ENCODE peak calls at places on chromosomes 13 and 19, in nine cellular contexts. Q is cardiac fibroblast; J is activated CD8-positive, alpha-beta memory T cell treated with anti-CD3 and anti-CD28 coated beads, Interleukin-2, amount 10 ng/mL, durations not matched to agents 7 days and 5 days; H is SHP77 treated with DMSO at 0.1 percent for 48 hours; F is NCI-H524; U is upper lobe of left lung; E is AG09319; P is activated T-cell treated with anti-CD3 and anti-CD28 coated beads for 1 hour; M is thoracic aorta. R is an unnamed sample.

GRCh38 chr13:32783067-32783466 is 196.8 kb downstream of the PDS5B start:
- DNase-seq in F (no peak), Q (peak), E (no peak), P (no peak), U (no peak), M (no peak), J (peak), H (no peak), R (peak)

GRCh38 chr13:41552031-41552430 is 94.7 kb downstream of the RGCC start:
- DNase-seq in E (no peak), P (no peak), J (no peak), M (no peak), Q (no peak), H (no peak), U (no peak), F (peak), R (no peak)

GRCh38 chr13:49836516-49836915 is 44.0 kb upstream of the KPNA3 start:
- DNase-seq in H (no peak), P (no peak), F (no peak), Q (no peak), M (no peak), J (no peak), U (no peak), E (no peak), R (no peak)

GRCh38 chr13:23506071-23506820 is 64.0 kb upstream of the TNFRSF19 start:
- DNase-seq in U (no peak), J (no peak), M (no peak), Q (peak), P (no peak), F (no peak), E (no peak), H (no peak), R (peak)

GRCh38 chr19:30566681-30567420 is 194.7 kb downstream of the ZNF536 start:
- DNase-seq in U (no peak), M (no peak), E (no peak), F (no peak), Q (no peak), J (no peak), H (no peak), P (no peak), R (no peak)

GRCh38 chr19:39813264-39813998 is 20.5 kb downstream of the DYRK1B start:
- DNase-seq in H (no peak), P (no peak), J (no peak), Q (no peak), E (no peak), U (no peak), M (no peak), F (no peak), R (no peak)

GRCh38 chr13:50527612-50528509 is 315.6 kb downstream of the DLEU7 start:
- DNase-seq in M (no peak), E (no peak), F (no peak), Q (no peak), J (no peak), U (peak), H (no peak), P (no peak), R (no peak)

GRCh38 chr13:64078480-64078936 is 2662.9 kb upstream of the PCDH20 start:
- DNase-seq in E (no peak), M (no peak), F (no peak), H (peak), U (no peak), Q (no peak), J (no peak), P (no peak), R (no peak)

GRCh38 chr13:60164490-60164889 is 762 bp upstream of the DIAPH3 start:
- DNase-seq in P (no peak), Q (peak), F (no peak), H (no peak), M (no peak), J (no peak), U (no peak), E (no peak), R (no peak)

GRCh38 chr13:33446821-33447481 is 161.4 kb upstream of the STARD13 start:
- DNase-seq in M (no peak), U (peak), P (no peak), H (no peak), J (no peak), Q (no peak), E (peak), F (no peak), R (peak)

GRCh38 chr13:78100481-78100880 is 181.8 kb upstream of the EDNRB start:
- DNase-seq in P (no peak), M (no peak), U (no peak), J (no peak), E (no peak), F (no peak), Q (peak), H (no peak), R (no peak)

GRCh38 chr19:46489445-46490272 is 6.0 kb downstream of the PNMA8B start:
- DNase-seq in Q (peak), H (no peak), M (peak), J (no peak), P (no peak), E (no peak), U (no peak), F (peak), R (peak)

GRCh38 chr19:49832556-49832955 is 14.5 kb downstream of the MED25 start:
- DNase-seq in M (no peak), P (no peak), E (no peak), F (no peak), H (no peak), U (no peak), J (no peak), Q (no peak), R (no peak)

GRCh38 chr19:1555802-1556638 is 12.1 kb downstream of the MEX3D start:
- DNase-seq in Q (no peak), U (no peak), F (no peak), H (no peak), M (no peak), E (no peak), J (no peak), P (no peak), R (no peak)

GRCh38 chr13:105273665-105274222 is 1261.7 kb downstream of the EFNB2 start:
- DNase-seq in H (no peak), U (no peak), M (no peak), Q (no peak), F (no peak), P (no peak), E (no peak), J (no peak), R (no peak)

GRCh38 chr13:24854311-24854710 is 90.3 kb downstream of the RNF17 start:
- DNase-seq in F (no peak), P (no peak), Q (no peak), J (no peak), H (no peak), E (no peak), M (no peak), U (no peak), R (no peak)

GRCh38 chr13:50842711-50843255 is 709 bp downstream of the DLEU7 start:
- DNase-seq in Q (no peak), M (no peak), P (no peak), J (no peak), U (no peak), H (no peak), E (no peak), F (no peak), R (no peak)

GRCh38 chr13:100588350-100589177 is at the start of gene GGACT:
- DNase-seq in M (peak), J (peak), F (peak), Q (peak), H (peak), P (peak), E (peak), U (peak), R (peak)

GRCh38 chr19:46635920-46636761 is at the start of gene GNG8:
- DNase-seq in J (no peak), E (no peak), U (no peak), M (no peak), Q (no peak), P (no peak), H (no peak), F (no peak), R (no peak)

GRCh38 chr19:45492627-45493470 is 4.0 kb downstream of the RTN2 start:
- DNase-seq in P (no peak), E (peak), Q (peak), J (no peak), H (no peak), F (peak), M (no peak), U (peak), R (peak)

GRCh38 chr13:73366241-73366640 is 307.4 kb downstream of the KLF5 start:
- DNase-seq in M (no peak), H (no peak), F (no peak), U (no peak), Q (no peak), J (no peak), E (no peak), P (no peak), R (no peak)

GRCh38 chr13:74409551-74409950 is 275.3 kb upstream of the KLF12 start:
- DNase-seq in F (no peak), J (no peak), Q (no peak), P (no peak), E (no peak), U (no peak), H (no peak), M (no peak), R (no peak)

R was measured in HFFc6.